ENCODE peak calls at places on chromosomes 5 and 9, in nine cellular contexts. Q is HFF-Myc, H is WTC11, I is IMR-90, F is GM20000, E is cardiac fibroblast, Z is fibroblast of villous mesenchyme, N is mucosa of descending colon, O is BJ. A is an unnamed sample.

GRCh38 chr5:78995521-78995920 is 10.4 kb upstream of the ARSB start:
- DNase-seq in Q (no peak), N (no peak), F (no peak), H (no peak), Z (no peak), O (no peak), I (no peak), E (no peak), A (no peak)

GRCh38 chr5:148436029-148436428 is 52.3 kb downstream of the FBXO38 start:
- DNase-seq in F (no peak), I (no peak), N (no peak), O (no peak), Z (no peak), H (no peak), E (no peak), Q (no peak), A (no peak)

GRCh38 chr5:141598389-141599360 is 20.1 kb downstream of the DIAPH1 start:
- DNase-seq in O (peak), I (peak), Z (peak), F (no peak), N (no peak), Q (no peak), E (peak), H (no peak), A (no peak)

GRCh38 chr9:12351293-12351852 is 341.8 kb upstream of the TYRP1 start:
- DNase-seq in Q (no peak), O (no peak), H (no peak), Z (no peak), N (no peak), F (no peak), I (no peak), E (no peak), A (no peak)

GRCh38 chr9:132531187-132531586 is 51.2 kb upstream of the BARHL1 start:
- DNase-seq in N (peak), O (no peak), F (no peak), E (no peak), H (no peak), Q (no peak), I (no peak), Z (no peak), A (no peak)

GRCh38 chr5:123450641-123451421 is 27.6 kb upstream of the CEP120 start:
- DNase-seq in H (no peak), O (no peak), F (no peak), I (no peak), Q (no peak), E (peak), Z (no peak), N (no peak), A (no peak)

GRCh38 chr9:96219615-96220257 is 82.2 kb downstream of the HSD17B3 start:
- DNase-seq in E (peak), H (peak), O (no peak), Q (no peak), I (no peak), Z (peak), N (peak), F (peak), A (peak)

GRCh38 chr5:81006955-81007636 is 46.9 kb downstream of the RASGRF2 start:
- DNase-seq in I (no peak), Q (no peak), E (no peak), Z (no peak), N (no peak), O (no peak), H (no peak), F (no peak), A (no peak)

GRCh38 chr5:116527587-116527986 is 47.0 kb downstream of the SEMA6A start:
- DNase-seq in Z (no peak), E (no peak), O (no peak), Q (no peak), N (no peak), H (no peak), F (no peak), I (no peak), A (no peak)

GRCh38 chr5:173331956-173332479 is 3.8 kb upstream of the STC2 start:
- DNase-seq in F (peak), H (peak), E (peak), N (peak), Q (peak), I (peak), Z (peak), O (no peak), A (peak)
- TF ChIP-seq CTCF in F (peak), H (peak), E (peak), N (peak), Q (peak), I (peak), Z (peak), O (peak), A (peak)

GRCh38 chr9:99101271-99101670 is 3.6 kb upstream of the TGFBR1 start:
- DNase-seq in N (no peak), I (no peak), E (no peak), H (no peak), F (no peak), O (no peak), Z (no peak), Q (no peak), A (no peak)

GRCh38 chr9:99103909-99104458 is 929 bp upstream of the TGFBR1 start:
- DNase-seq in I (peak), E (peak), F (peak), Q (no peak), H (no peak), Z (peak), N (peak), O (no peak), A (no peak)

GRCh38 chr9:99103054-99103453 is 1.9 kb upstream of the TGFBR1 start:
- DNase-seq in Q (no peak), F (no peak), I (peak), N (no peak), E (no peak), H (no peak), Z (peak), O (no peak), A (no peak)

GRCh38 chr9:99103505-99103904 is 1.4 kb upstream of the TGFBR1 start:
- DNase-seq in H (no peak), Q (no peak), E (no peak), N (no peak), F (no peak), I (peak), Z (peak), O (no peak), A (no peak)

DNA sequence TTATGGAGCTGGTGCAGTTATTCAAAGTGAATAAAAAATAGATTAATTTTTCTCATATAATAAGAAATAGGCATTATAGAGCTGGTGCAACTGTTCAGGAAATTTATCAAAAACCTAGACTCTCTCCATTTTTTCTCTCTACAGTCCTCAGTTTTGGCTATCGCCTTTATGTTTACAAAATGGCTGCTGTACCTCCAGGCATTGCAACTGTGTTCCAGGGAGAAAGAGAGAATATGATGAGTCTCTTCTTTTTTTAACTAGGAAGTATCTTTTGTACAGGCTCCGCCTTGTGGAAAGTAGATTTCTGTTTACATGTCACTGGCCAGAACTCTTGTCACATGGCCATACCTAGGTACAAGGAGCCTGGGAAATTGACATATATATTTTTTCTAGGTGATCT is 3.1 kb upstream of the TGFBR1 start:
- DNase-seq in O (no peak), I (no peak), Z (no peak), E (no peak), N (no peak), H (no peak), Q (no peak), F (no peak), A (no peak)
- TF ChIP-seq CTCF in O (no peak), I (no peak), Z (no peak), E (no peak), N (no peak), H (no peak), Q (no peak), F (no peak), A (no peak)

GRCh38 chr5:96278995-96279394 is 154.1 kb downstream of the PCSK1 start:
- DNase-seq in Z (no peak), N (no peak), H (no peak), I (no peak), E (no peak), O (no peak), F (no peak), Q (no peak), A (no peak)

GRCh38 chr5:96283589-96283988 is 149.5 kb downstream of the PCSK1 start:
- DNase-seq in I (no peak), F (no peak), H (no peak), O (no peak), E (no peak), N (no peak), Q (no peak), Z (peak), A (no peak)

GRCh38 chr5:96282020-96282419 is 151.0 kb downstream of the PCSK1 start:
- DNase-seq in O (no peak), H (no peak), N (no peak), Q (no peak), I (no peak), Z (no peak), E (no peak), F (no peak), A (no peak)

GRCh38 chr5:96280946-96281393 is 152.1 kb downstream of the PCSK1 start:
- DNase-seq in E (peak), I (no peak), Q (peak), O (no peak), H (no peak), N (no peak), F (no peak), Z (peak), A (no peak)

GRCh38 chr5:96279796-96280542 is 153.1 kb downstream of the PCSK1 start:
- DNase-seq in F (peak), Z (no peak), N (no peak), E (peak), O (no peak), Q (no peak), I (peak), H (no peak), A (no peak)
- TF ChIP-seq CTCF in F (no peak), Z (no peak), N (no peak), E (no peak), O (no peak), Q (no peak), I (no peak), H (no peak), A (no peak)

DNA sequence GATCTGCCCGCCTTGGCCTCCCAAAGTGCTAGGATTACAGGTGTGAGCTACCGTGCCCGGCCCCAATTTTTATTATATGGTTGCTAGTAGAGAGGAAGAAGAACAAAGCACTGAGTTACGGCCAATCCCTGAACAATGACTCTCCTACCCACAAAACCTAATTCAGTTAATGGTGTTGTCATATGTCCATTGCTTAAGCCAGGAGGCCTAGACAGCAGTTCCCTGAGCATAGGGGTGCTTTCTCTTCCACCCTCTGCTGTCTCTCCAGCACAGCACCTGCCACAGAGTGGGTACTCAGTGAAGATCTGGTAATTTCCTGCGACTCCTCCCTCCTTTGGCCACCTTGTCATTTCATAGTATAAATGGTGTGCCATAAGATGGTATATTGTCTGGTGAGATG is 21.4 kb upstream of the LTC4S start:
- DNase-seq in I (no peak), Z (no peak), F (no peak), H (no peak), Q (no peak), N (no peak), O (no peak), E (no peak), A (no peak)
- TF ChIP-seq CTCF in I (no peak), Z (no peak), F (no peak), H (no peak), Q (no peak), N (no peak), O (no peak), E (no peak), A (no peak)

GRCh38 chr9:105901514-105902109 is 207.3 kb downstream of the TMEM38B start:
- DNase-seq in H (peak), I (peak), Z (peak), N (no peak), Q (no peak), O (no peak), F (peak), E (peak), A (no peak)
- TF ChIP-seq CTCF in H (peak), I (peak), Z (peak), N (peak), Q (peak), O (peak), F (peak), E (peak), A (peak)

DNA sequence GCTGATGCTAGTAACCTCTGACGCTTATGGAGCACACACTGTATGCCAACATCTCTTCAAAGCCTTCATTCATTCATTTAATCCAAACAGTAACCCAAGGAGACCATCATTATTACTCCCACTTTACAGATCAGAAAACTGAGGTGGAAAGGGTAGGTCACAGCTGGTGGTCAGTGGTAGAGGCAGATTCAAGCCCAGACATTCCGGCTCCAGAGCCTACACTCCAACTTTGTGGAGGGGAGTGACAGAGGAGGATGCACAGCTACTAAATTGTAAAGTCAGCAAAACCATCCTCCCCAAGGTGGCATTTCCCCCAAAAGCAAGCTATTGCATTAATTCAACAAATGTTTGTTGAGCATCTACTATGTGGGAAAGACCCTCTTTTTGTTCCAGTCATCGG is 110.5 kb upstream of the CPEB4 start:
- DNase-seq in Z (no peak), N (no peak), H (no peak), I (no peak), Q (no peak), E (no peak), F (no peak), O (no peak), A (no peak)
- TF ChIP-seq CTCF in Z (no peak), N (no peak), H (no peak), I (no peak), Q (no peak), E (no peak), F (no peak), O (no peak), A (no peak)

A was measured in natural killer cell.